ENCODE peak calls at places on chromosomes 16 and 17, in seven cellular contexts. R is mesothelial cell of epicardium, E is left colon, U is neural progenitor cell, G is NCI-H69, N is hepatocyte, V is EH. Y is an unnamed sample.

GRCh38 chr16:1357906-1358566 is 6.3 kb downstream of the GNPTG start:
- DNase-seq in R (no peak), E (no peak), U (no peak), G (no peak), N (no peak), V (peak; percentile 26), Y (no peak)

GRCh38 chr17:80025796-80026195 is 9.9 kb downstream of the TBC1D16 start:
- DNase-seq in R (no peak), E (no peak), U (no peak), G (peak; percentile 47), N (no peak), V (no peak), Y (no peak)

GRCh38 chr17:59521465-59522126 is 43.8 kb upstream of the DHX40 start:
- DNase-seq in R (peak; percentile 35), E (peak; percentile 64), U (peak; percentile 73), G (peak; percentile 78), N (peak; percentile 79), V (peak; percentile 66), Y (peak; percentile 34)

GRCh38 chr17:8393470-8394231 is 4.0 kb downstream of the RNF222 start:
- DNase-seq in R (no peak), E (no peak), U (no peak), G (peak; percentile 4), N (no peak), V (peak; percentile 48), Y (peak; percentile 22)

GRCh38 chr16:28264656-28265055 is 27.7 kb upstream of the SBK1 start:
- DNase-seq in R (no peak), E (peak; percentile 61), U (no peak), G (peak; percentile 47), N (peak; percentile 63), V (peak; percentile 8), Y (no peak)

GRCh38 chr17:59367657-59368045 is 36.2 kb downstream of the YPEL2 start:
- DNase-seq in R (no peak), E (no peak), U (no peak), G (peak; percentile 54), N (peak; percentile 30), V (peak; percentile 42), Y (no peak)

GRCh38 chr16:85428899-85429775 is 184.0 kb upstream of the GSE1 start:
- DNase-seq in R (peak; percentile 13), E (peak; percentile 11), U (no peak), G (no peak), N (no peak), V (no peak), Y (no peak)

GRCh38 chr17:71180801-71181385 is 939.9 kb upstream of the SOX9 start:
- DNase-seq in R (no peak), E (peak; percentile 59), U (no peak), G (peak; percentile 83), N (peak; percentile 44), V (peak; percentile 56), Y (no peak)

GRCh38 chr16:84478172-84478948 is 26.1 kb downstream of the MEAK7 start:
- DNase-seq in R (no peak), E (no peak), U (no peak), G (peak; percentile 15), N (peak; percentile 3), V (peak; percentile 77), Y (no peak)

GRCh38 chr16:23182675-23183485 is at the start of gene SCNN1G:
- DNase-seq in R (no peak), E (peak; percentile 45), U (peak; percentile 55), G (peak; percentile 71), N (peak; percentile 16), V (peak; percentile 15), Y (no peak)

GRCh38 chr17:70702683-70703255 is 533.4 kb downstream of the KCNJ2 start:
- DNase-seq in R (no peak), E (no peak), U (no peak), G (peak; percentile 32), N (no peak), V (no peak), Y (no peak)

GRCh38 chr17:47717261-47717697 is 15.8 kb upstream of the TBX21 start:
- DNase-seq in R (no peak), E (no peak), U (no peak), G (no peak), N (no peak), V (no peak), Y (no peak)

GRCh38 chr16:50598936-50599361 is 50.8 kb downstream of the NKD1 start:
- DNase-seq in R (no peak), E (no peak), U (no peak), G (no peak), N (no peak), V (no peak), Y (no peak)

GRCh38 chr17:5011928-5012327 is 14.2 kb downstream of the KIF1C start:
- DNase-seq in R (no peak), E (no peak), U (no peak), G (no peak), N (no peak), V (peak; percentile 53), Y (no peak)

GRCh38 chr16:71499775-71500364 is 10.7 kb upstream of the ZNF19 start:
- DNase-seq in R (no peak), E (peak; percentile 15), U (peak; percentile 72), G (peak; percentile 54), N (peak; percentile 63), V (peak; percentile 67), Y (peak; percentile 31)

GRCh38 chr16:30557397-30557949 is 701 bp downstream of the ZNF764 start:
- DNase-seq in R (no peak), E (no peak), U (peak; percentile 27), G (no peak), N (no peak), V (peak; percentile 13), Y (no peak)

GRCh38 chr17:40516581-40517285 is 15.3 kb upstream of the TNS4 start:
- DNase-seq in R (no peak), E (no peak), U (no peak), G (peak; percentile 21), N (no peak), V (peak; percentile 62), Y (peak; percentile 63)

GRCh38 chr16:84180519-84181140 is 6.2 kb downstream of the TAF1C start:
- DNase-seq in R (no peak), E (no peak), U (no peak), G (no peak), N (peak; percentile 4), V (no peak), Y (no peak)

GRCh38 chr17:1312261-1312870 is 32.9 kb downstream of the TRARG1 start:
- DNase-seq in R (no peak), E (no peak), U (peak; percentile 84), G (peak; percentile 60), N (peak; percentile 58), V (no peak), Y (no peak)

GRCh38 chr16:50509521-50510341 is 38.5 kb upstream of the NKD1 start:
- DNase-seq in R (no peak), E (peak; percentile 21), U (peak; percentile 63), G (peak; percentile 15), N (no peak), V (peak; percentile 19), Y (peak; percentile 12)

GRCh38 chr17:45573915-45574314 is 83.4 kb upstream of the PLEKHM1 start:
- DNase-seq in R (no peak), E (no peak), U (no peak), G (no peak), N (no peak), V (no peak), Y (no peak)

GRCh38 chr17:48915459-48916282 is 7.5 kb downstream of the UBE2Z start:
- DNase-seq in R (no peak), E (no peak), U (no peak), G (peak; percentile 21), N (peak; percentile 60), V (peak; percentile 91), Y (no peak)

GRCh38 chr17:66747561-66748275 is 87.2 kb upstream of the CACNG5 start:
- DNase-seq in R (no peak), E (no peak), U (no peak), G (peak; percentile 12), N (no peak), V (peak; percentile 59), Y (no peak)

GRCh38 chr17:80696456-80696855 is 151.8 kb downstream of the RPTOR start:
- DNase-seq in R (no peak), E (no peak), U (no peak), G (no peak), N (no peak), V (no peak), Y (no peak)